ENCODE peak calls at places on chromosomes 3 and 15, in seven cellular contexts. J is tibial artery, L is ovary, A is cardiac muscle cell, Z is BJ, P is spleen, N is choroid plexus epithelial cell. F is an unnamed sample.

GRCh38 chr15:94844533-94845390 is 613.4 kb downstream of the MCTP2 start:
- DNase-seq in A (peak), J (peak), L (peak), Z (no peak), N (peak), P (peak), F (no peak)

GRCh38 chr15:23869391-23869790 is 182.3 kb upstream of the NDN start:
- DNase-seq in L (peak), P (peak), A (peak), Z (no peak), J (no peak), N (no peak), F (no peak)

GRCh38 chr15:28783466-28783865 is 65.0 kb downstream of the GOLGA6L7 start:
- DNase-seq in L (no peak), P (no peak), A (no peak), J (no peak), Z (no peak), N (no peak), F (no peak)

GRCh38 chr15:88918738-88919137 is 5.6 kb upstream of the MFGE8 start:
- DNase-seq in A (peak), L (peak), P (no peak), N (peak), J (peak), Z (peak), F (peak)

GRCh38 chr3:48492461-48493202 is 11.3 kb downstream of the SHISA5 start:
- DNase-seq in Z (peak), N (no peak), J (peak), L (no peak), A (peak), P (no peak), F (no peak)

GRCh38 chr3:45473841-45474240 is 85.5 kb downstream of the LARS2 start:
- DNase-seq in Z (no peak), L (no peak), A (peak), J (no peak), N (peak), P (no peak), F (no peak)

GRCh38 chr15:41933771-41934170 is 38.6 kb downstream of the EHD4 start:
- DNase-seq in P (no peak), Z (no peak), J (peak), N (no peak), A (no peak), L (no peak), F (no peak)

GRCh38 chr15:35663956-35664355 is 118.0 kb upstream of the DPH6 start:
- DNase-seq in L (no peak), A (peak), J (no peak), P (no peak), Z (no peak), N (peak), F (no peak)

GRCh38 chr15:87038404-87038803 is 958.7 kb downstream of the AGBL1 start:
- DNase-seq in L (no peak), Z (no peak), J (no peak), A (no peak), N (no peak), P (no peak), F (no peak)

DNA sequence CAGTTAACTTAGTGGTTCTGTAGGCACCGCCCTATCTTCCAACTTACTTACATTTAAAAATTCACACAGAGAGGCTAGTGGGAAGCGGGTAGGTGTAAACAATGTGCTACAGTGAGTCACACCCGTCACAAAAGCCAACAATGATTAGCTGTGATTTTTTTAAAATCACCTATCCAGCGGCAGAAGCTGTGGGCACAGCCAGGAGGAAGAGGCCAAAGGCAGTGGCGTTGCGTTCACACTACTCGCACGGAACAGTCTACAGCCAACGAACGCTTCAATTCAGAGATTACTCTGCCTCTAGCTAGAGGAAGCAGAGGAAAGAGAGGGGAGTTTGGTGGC is 2.5 kb upstream of the NLGN1 start:
- DNase-seq in P (no peak), Z (no peak), A (no peak), J (no peak), L (no peak), N (no peak), F (no peak)
- H3K4me3 ChIP-seq in P (peak), Z (peak), A (peak), J (peak), L (peak), N (peak), F (peak)

GRCh38 chr3:37739579-37740290 is 121.9 kb upstream of the CTDSPL start:
- DNase-seq in L (no peak), N (no peak), Z (no peak), A (no peak), P (no peak), J (no peak), F (no peak)
- H3K4me3 ChIP-seq in L (no peak), N (no peak), Z (no peak), A (no peak), P (no peak), J (no peak), F (no peak)

GRCh38 chr3:31917303-31917903 is 63.7 kb downstream of the OSBPL10 start:
- DNase-seq in Z (no peak), P (no peak), L (no peak), A (no peak), J (no peak), N (peak), F (no peak)
- H3K4me3 ChIP-seq in Z (no peak), P (no peak), L (no peak), A (no peak), J (peak), N (peak), F (no peak)

GRCh38 chr15:48643776-48644497 is 1.6 kb downstream of the FBN1 start:
- DNase-seq in J (no peak), N (no peak), L (no peak), A (peak), Z (no peak), P (no peak), F (no peak)
- H3K4me3 ChIP-seq in J (peak), N (peak), L (peak), A (peak), Z (peak), P (peak), F (peak)

DNA sequence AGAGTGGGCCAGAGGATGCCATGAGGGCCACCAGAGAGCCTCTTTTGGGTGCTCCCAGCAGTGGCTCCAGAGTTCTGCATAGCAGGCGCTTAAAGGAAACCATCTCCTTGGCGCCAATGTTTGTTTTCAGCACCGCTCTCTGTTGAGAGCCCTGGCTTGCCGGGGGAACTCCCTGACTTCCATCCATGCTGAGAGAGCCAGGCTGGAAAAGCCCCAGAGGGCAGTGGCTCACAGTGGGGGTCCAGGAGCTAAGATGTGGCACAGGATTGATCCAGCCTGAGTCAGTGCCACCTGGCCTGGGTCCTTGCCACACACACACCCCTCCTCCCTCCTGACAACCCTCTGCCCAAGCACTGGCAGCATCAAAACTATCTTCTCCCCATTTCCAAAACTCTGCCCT is 50.4 kb upstream of the HACD2 start:
- DNase-seq in N (no peak), P (no peak), J (peak), L (no peak), A (no peak), Z (no peak), F (peak)
- H3K4me3 ChIP-seq in N (no peak), P (no peak), J (no peak), L (no peak), A (no peak), Z (no peak), F (no peak)

GRCh38 chr3:42501321-42501680 is 1.1 kb upstream of the VIPR1 start:
- DNase-seq in J (no peak), P (no peak), Z (no peak), N (no peak), L (no peak), A (no peak), F (no peak)
- H3K4me3 ChIP-seq in J (peak), P (peak), Z (no peak), N (no peak), L (no peak), A (peak), F (peak)

DNA sequence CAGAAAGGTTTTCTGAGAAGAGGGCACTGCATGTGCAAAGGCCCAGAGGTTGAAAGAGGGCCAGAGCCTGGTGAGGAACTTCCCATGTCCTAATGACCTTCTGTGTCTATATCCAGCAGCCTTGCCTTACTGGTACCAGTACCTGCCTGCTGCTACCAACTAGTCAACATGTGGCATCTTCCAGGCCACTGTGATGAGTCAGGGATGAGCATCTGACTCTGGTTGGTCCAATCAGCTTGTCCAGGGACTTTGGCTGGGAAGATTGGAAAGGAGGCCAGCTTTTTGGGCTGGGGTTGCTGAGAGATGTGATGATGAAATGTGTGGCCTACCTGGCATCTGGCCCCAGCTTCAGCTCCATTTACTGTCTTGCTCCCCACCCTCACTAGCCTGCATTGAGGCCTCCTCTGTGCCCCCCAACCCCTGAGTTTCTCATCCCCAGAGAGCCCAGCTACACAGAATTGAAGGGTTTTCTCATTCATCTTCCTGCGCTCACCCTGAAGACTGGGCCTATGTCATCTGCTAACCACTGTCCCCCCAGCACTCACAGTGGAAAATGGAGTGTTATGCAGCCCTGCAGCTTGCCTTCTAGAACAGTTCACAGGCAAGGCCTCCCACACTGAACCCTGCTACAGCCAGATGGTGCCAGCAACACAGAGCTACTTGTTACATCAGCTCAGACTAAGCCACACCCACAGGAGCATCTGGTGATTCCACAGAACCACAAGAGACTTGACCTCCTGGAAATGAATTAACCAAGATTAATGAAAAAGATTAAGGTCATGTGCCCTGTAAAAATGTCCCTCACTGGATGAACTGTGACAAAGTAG is 1.3 kb upstream of the TWF2 start:
- DNase-seq in L (peak), A (peak), N (peak), J (peak), Z (peak), P (peak), F (no peak)
- H3K4me3 ChIP-seq in L (no peak), A (peak), N (peak), J (peak), Z (no peak), P (peak), F (no peak)

DNA sequence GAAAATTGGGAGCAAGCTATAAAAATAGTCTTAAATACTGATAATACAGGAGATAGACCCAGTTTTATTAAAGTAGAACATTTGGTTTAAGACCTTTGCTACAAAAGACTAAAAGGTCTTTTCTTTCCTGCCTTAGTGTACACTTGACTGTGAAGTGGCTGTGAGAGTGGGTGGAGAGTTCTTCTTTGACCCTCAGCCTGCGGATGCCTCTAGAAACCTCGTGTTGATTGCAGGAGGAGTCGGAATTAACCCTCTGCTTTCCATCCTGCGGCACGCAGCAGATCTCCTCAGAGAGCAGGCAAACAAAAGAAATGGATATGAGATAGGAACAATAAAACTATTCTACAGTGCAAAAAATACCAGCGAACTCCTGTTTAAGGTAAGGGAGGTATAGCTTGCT is 36.5 kb downstream of the OXNAD1 start:
- DNase-seq in J (no peak), L (no peak), N (no peak), P (no peak), A (no peak), Z (no peak), F (no peak)
- H3K4me3 ChIP-seq in J (no peak), L (no peak), N (no peak), P (no peak), A (no peak), Z (no peak), F (no peak)

GRCh38 chr3:74613566-74613965 is 893 bp downstream of the CNTN3 start:
- DNase-seq in J (no peak), L (no peak), A (no peak), Z (no peak), P (no peak), N (peak), F (no peak)

GRCh38 chr3:74617786-74618185 is 3.3 kb upstream of the CNTN3 start:
- DNase-seq in J (no peak), P (no peak), L (no peak), A (no peak), N (no peak), Z (no peak), F (no peak)

GRCh38 chr3:74613060-74613459 is 1.4 kb downstream of the CNTN3 start:
- DNase-seq in P (no peak), A (no peak), N (peak), L (no peak), J (no peak), Z (peak), F (no peak)

DNA sequence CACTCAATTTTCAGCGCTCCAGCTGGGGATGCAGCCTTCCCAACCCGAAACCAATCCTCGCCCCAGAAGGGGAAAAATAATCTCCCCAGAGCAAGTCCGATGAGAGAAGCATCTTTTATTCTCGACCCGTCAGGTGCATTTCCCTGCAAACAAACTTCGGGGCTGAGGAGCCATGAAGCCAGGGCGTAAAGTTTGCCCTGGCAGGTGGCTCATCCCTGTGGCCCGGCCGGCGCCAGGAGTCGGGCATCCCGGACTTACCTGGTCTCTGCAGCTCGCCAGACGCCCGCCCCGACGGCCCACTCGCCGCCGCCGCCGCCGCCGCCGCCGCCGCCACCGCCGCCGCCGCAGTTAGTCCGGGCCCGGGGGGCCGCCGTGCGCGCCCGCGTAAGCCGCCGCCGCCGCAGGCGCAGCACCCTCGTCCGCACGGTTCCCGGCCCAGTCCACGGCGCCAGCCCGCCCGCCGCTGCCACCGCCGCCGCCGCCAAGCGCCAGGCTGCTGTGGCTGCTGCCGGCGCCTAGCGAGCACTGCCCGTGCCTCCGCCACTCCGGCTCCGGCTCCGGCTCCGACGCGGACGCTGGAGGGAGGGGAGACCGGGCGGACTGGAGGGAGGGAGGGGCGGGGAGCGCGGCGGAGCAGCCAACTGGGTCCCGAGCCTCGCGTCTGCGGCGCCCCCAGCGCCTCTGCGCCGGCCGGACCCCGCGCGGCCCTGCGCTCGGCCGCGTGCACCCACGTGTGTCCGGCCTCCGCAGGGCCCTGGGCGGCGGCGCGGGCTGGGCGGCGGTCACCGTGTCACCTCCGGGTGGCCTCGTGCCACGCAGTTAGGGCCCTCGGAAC is at the start of gene CNTN3:
- DNase-seq in P (peak), N (peak), L (peak), Z (no peak), A (peak), J (peak), F (no peak)
- H3K4me3 ChIP-seq in P (peak), N (peak), L (peak), Z (peak), A (peak), J (peak), F (peak)

GRCh38 chr15:90742082-90742481 is 24.9 kb downstream of the BLM start:
- DNase-seq in J (no peak), P (no peak), N (no peak), A (no peak), L (no peak), Z (no peak), F (no peak)
- H3K4me3 ChIP-seq in J (no peak), P (no peak), N (no peak), A (no peak), L (no peak), Z (no peak), F (no peak)